ENCODE peak calls at places on chromosomes 4 and X, in four cellular contexts. U, B, C and X are unnamed samples.

GRCh38 chr4:108029321-108029720 is 39.6 kb downstream of the HADH start:
- DNase-seq in C (no peak), U (no peak), B (no peak), X (no peak)

GRCh38 chr4:103150677-103151076 is 47.5 kb downstream of the CENPE start:
- DNase-seq in U (no peak), C (no peak), B (no peak), X (no peak)

GRCh38 chr4:148214529-148215166 is 227.6 kb downstream of the NR3C2 start:
- DNase-seq in B (peak; percentile 75), C (no peak), U (peak; percentile 80), X (no peak)

GRCh38 chr4:23477905-23478304 is 411.9 kb downstream of the PPARGC1A start:
- DNase-seq in C (no peak), B (no peak), U (no peak), X (no peak)

GRCh38 chr4:156946508-156947197 is 24.9 kb downstream of the PDGFC start:
- DNase-seq in B (no peak), C (no peak), U (peak; percentile 79), X (no peak)

GRCh38 chrX:48919947-48920712 is 1.3 kb upstream of the PIM2 start:
- DNase-seq in U (no peak), C (no peak), B (no peak), X (no peak)

GRCh38 chr4:54992266-54992665 is 133.1 kb downstream of the KDR start:
- DNase-seq in U (no peak), C (no peak), B (no peak), X (no peak)

GRCh38 chr4:146494143-146494542 is 27.6 kb downstream of the SLC10A7 start:
- DNase-seq in U (no peak), B (no peak), C (no peak), X (no peak)

GRCh38 chr4:156773648-156774357 is 197.8 kb downstream of the PDGFC start:
- DNase-seq in C (no peak), B (no peak), U (no peak), X (no peak)

GRCh38 chr4:73609688-73610087 is 10.5 kb downstream of the RASSF6 start:
- DNase-seq in B (no peak), C (no peak), U (no peak), X (no peak)

GRCh38 chrX:1205681-1206611 is 6.5 kb downstream of the CRLF2 start:
- DNase-seq in U (peak; percentile 13), B (no peak), C (no peak), X (peak; percentile 40)

GRCh38 chr4:108620101-108620932 is at the start of gene RPL34:
- DNase-seq in B (peak; percentile 97), C (peak; percentile 99), U (peak; percentile 99), X (peak; percentile 98)

GRCh38 chrX:40877869-40878268 is 142.5 kb upstream of the MED14 start:
- DNase-seq in U (no peak), C (no peak), B (no peak), X (no peak)

GRCh38 chr4:122765702-122766352 is 33.3 kb downstream of the BBS12 start:
- DNase-seq in B (no peak), U (no peak), C (no peak), X (no peak)

GRCh38 chr4:54095110-54095800 is 4.7 kb upstream of the GSX2 start:
- DNase-seq in C (peak; percentile 85), B (no peak), U (no peak), X (no peak)

GRCh38 chr4:69057620-69058409 is 38.5 kb upstream of the UGT2B7 start:
- DNase-seq in B (no peak), U (no peak), C (no peak), X (no peak)

GRCh38 chr4:122152699-122153328 is 683 bp downstream of the BLTP1 start:
- DNase-seq in B (peak; percentile 24), C (no peak), U (peak; percentile 68), X (no peak)

GRCh38 chrX:16250296-16250695 is 83.0 kb downstream of the MAGEB17 start:
- DNase-seq in B (no peak), U (no peak), C (no peak), X (no peak)

GRCh38 chr4:185559913-185560281 is 24.6 kb upstream of the PDLIM3 start:
- DNase-seq in B (peak; percentile 39), C (no peak), U (no peak), X (no peak)

GRCh38 chrX:10900585-10901289 is 210.4 kb upstream of the HCCS start:
- DNase-seq in U (no peak), B (no peak), C (no peak), X (no peak)

GRCh38 chr4:66964467-66964866 is 580.8 kb downstream of the CENPC start:
- DNase-seq in C (no peak), B (no peak), U (no peak), X (no peak)
- TF ChIP-seq POLR2AphosphoS5 in C (no peak), B (no peak), U (no peak), X (no peak)

DNA sequence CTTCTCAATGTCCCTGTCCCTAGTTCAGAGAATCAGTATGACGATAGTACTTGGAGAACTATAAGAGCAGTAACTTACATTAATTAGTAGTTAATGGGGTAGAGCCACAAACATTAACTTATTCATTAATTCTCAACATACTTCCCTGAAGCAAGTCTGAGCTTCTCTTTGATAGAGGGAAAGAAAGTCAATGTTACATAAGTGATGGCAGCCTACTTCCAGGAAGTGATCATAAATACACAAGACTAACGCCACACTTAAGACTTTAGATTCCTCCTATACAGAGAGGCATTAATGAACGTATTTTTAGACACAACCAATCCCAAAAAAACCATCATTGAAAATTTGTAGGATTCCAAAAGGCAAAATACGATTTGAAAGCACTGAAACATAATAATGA is 33.8 kb downstream of the TSPAN5 start:
- DNase-seq in B (no peak), C (no peak), U (no peak), X (no peak)
- H3K36me3 ChIP-seq in B (no peaks in the 10 kb centered on the region), C (no peaks in the 10 kb centered on the region), U (no peaks in the 10 kb centered on the region), X (no peaks in the 10 kb centered on the region)

GRCh38 chr4:159111417-159111816 is 8.5 kb downstream of the RAPGEF2 start:
- DNase-seq in C (no peak), B (no peak), U (no peak), X (no peak)
- H3K4me3 ChIP-seq in C (no peak overlapping the region), B (no peak overlapping the region), U (no peak overlapping the region), X (no peak overlapping the region)

GRCh38 chrX:68703369-68703768 is 55.9 kb downstream of the STARD8 start:
- DNase-seq in U (no peak), B (no peak), C (no peak), X (no peak)
- TF ChIP-seq POLR2AphosphoS5 in U (no peak), B (no peak), C (no peak), X (no peak)

GRCh38 chr4:7016512-7016911 is 26.7 kb upstream of the TADA2B start:
- DNase-seq in U (no peak), C (no peak), B (no peak), X (no peak)

GRCh38 chr4:7018281-7018680 is 24.9 kb upstream of the TADA2B start:
- DNase-seq in B (no peak), C (no peak), U (no peak), X (no peak)

GRCh38 chr4:7016086-7016485 is 27.1 kb upstream of the TADA2B start:
- DNase-seq in B (no peak), U (no peak), C (no peak), X (no peak)

GRCh38 chr4:7019367-7019766 is 23.8 kb upstream of the TADA2B start:
- DNase-seq in B (no peak), U (no peak), C (no peak), X (no peak)

GRCh38 chr4:7017446-7018048 is 25.6 kb upstream of the TADA2B start:
- DNase-seq in B (no peak), U (no peak), C (no peak), X (no peak)
- H3K36me3 ChIP-seq in B (peaks cover 5% of the 10 kb centered on the region), U (peaks cover 90% of the 10 kb centered on the region), C (peaks cover 80% of the 10 kb centered on the region), X (peaks cover 3% of the 10 kb centered on the region)